ENCODE peak calls at places on chromosomes 16 and 17, in ten cellular contexts. T is heart right ventricle, U is Panc1, V is OCI-LY7, R is mucosa of descending colon, C is mesendoderm, F is sigmoid colon, W is neural progenitor cell, X is hepatocyte, J is right cardiac atrium. Q is an unnamed sample. For H3K4me1, the result is how much of the 10 kb centered on the place peaks cover.

GRCh38 chr16:75087040-75087979 is 29.3 kb downstream of the LDHD start:
- DNase-seq in C (no peak), W (no peak), T (peak), X (peak), V (no peak), R (peak), U (no peak), J (peak), F (peak), Q (peak)

GRCh38 chr17:19727466-19728113 is 11.2 kb upstream of the SLC47A2 start:
- DNase-seq in W (no peak), T (no peak), U (no peak), V (no peak), R (peak), C (no peak), J (peak), X (peak), F (peak), Q (peak)

GRCh38 chr17:57090560-57091185 is 5.6 kb downstream of the AKAP1 start:
- DNase-seq in W (no peak), U (no peak), T (no peak), X (no peak), V (no peak), F (no peak), J (no peak), C (no peak), R (no peak), Q (no peak)

GRCh38 chr16:88941051-88941932 is 35.7 kb downstream of the CBFA2T3 start:
- DNase-seq in J (peak), V (peak), X (peak), F (no peak), T (peak), U (no peak), R (peak), C (no peak), W (peak), Q (peak)

GRCh38 chr16:89491238-89491869 is 993 bp upstream of the ANKRD11 start:
- DNase-seq in W (peak), C (peak), F (no peak), J (peak), T (no peak), X (no peak), V (peak), R (no peak), U (no peak), Q (no peak)

GRCh38 chr17:50299776-50300175 is 25.5 kb downstream of the TMEM92 start:
- DNase-seq in W (no peak), R (no peak), U (no peak), V (no peak), J (no peak), X (no peak), T (no peak), F (no peak), C (no peak), Q (no peak)

GRCh38 chr17:41624208-41625101 is at the start of gene KRT17:
- DNase-seq in U (no peak), X (peak), R (peak), C (peak), F (peak), T (no peak), W (no peak), V (no peak), J (no peak), Q (no peak)

GRCh38 chr16:80719573-80719972 is 84.8 kb downstream of the CDYL2 start:
- DNase-seq in X (no peak), W (no peak), J (no peak), T (no peak), U (no peak), C (no peak), R (no peak), V (peak), F (no peak), Q (no peak)

GRCh38 chr16:13036600-13036999 is 135.2 kb downstream of the SHISA9 start:
- DNase-seq in V (peak), X (peak), W (peak), C (peak), J (peak), F (no peak), T (peak), U (no peak), R (no peak), Q (peak)
- H3K4me1 ChIP-seq in V (under half), X (under half), W (under half), C (under half), J (under half), F (under half), T (under half), U (under half), R (under half), Q (under half)

DNA sequence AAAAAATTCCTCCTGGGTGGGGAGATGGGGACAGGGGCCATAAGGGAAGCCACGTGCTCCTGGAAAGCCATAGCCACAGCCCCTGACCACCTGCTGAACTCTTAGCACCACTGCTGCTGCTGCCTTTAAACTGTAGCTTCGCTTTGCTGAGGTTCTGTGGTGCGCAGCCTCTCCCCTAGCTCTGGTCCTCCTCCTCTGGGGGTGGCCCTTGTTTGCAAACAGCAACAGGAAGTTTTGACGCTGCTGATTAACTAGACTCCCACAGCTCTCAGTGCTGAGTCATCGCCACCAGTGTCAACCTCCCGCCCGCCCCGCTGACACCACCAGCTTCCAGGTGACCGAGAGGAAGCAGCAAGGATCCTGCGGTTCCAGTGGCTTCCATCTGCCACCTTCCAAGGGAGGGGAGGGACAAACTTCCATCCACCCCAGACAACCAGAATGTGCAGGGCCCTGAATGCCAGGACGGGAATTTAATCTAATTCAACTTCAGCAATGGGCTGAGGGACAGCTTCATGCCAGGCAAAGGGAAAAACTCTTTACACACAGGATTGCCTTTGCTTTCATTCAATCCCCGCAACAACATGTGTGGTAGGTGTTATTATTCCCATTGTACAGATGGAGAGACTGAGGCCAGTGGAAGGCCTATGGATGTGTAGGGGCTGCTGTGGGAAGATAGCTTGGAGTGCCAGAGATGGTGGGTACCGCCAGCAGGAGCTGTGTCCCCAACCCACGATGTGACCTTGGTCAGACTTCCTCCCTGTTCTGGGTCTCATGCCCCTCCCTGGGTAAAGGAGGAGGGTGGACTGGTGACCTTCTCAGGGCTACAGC is 8.1 kb upstream of the KIFC3 start:
- DNase-seq in R (peak), V (no peak), C (peak), F (peak), W (peak), U (peak), J (peak), T (peak), X (peak), Q (peak)
- H3K4me1 ChIP-seq in R (under half), V (under half), C (under half), F (under half), W (under half), U (under half), J (under half), T (under half), X (under half), Q (under half)

GRCh38 chr16:14566599-14566998 is 63.5 kb downstream of the PARN start:
- DNase-seq in C (no peak), U (no peak), W (no peak), T (no peak), V (no peak), J (no peak), R (no peak), F (no peak), X (no peak), Q (no peak)
- H3K4me1 ChIP-seq in C (under half), U (under half), W (under half), T (under half), V (under half), J (under half), R (half or more), F (under half), X (under half), Q (under half)

DNA sequence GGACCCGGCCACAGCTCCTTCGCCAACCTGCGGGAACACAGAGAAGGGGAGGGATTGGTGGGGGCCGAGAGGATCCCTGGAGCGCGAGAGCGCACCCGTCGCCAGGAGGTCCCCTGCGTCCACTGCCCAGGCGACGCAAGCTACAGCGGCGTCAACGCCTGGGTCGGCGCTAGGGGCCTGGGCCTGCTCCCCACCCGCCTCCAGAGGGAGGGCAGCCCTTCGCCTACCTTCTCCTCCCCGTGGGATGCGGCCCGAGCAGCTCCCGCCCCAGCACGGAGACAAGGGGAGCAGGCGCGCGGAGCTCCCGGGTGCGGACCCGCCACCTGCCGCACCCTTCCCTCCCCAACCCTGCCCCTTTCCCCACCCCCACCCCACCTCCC is 118.9 kb upstream of the SMURF2 start:
- DNase-seq in W (peak), J (no peak), U (no peak), X (no peak), F (no peak), C (peak), V (no peak), R (peak), T (no peak), Q (no peak)
- H3K4me1 ChIP-seq in W (under half), J (under half), U (under half), X (under half), F (half or more), C (under half), V (under half), R (under half), T (under half), Q (half or more)

GRCh38 chr17:48445248-48445620 is 15.2 kb upstream of the SKAP1 start:
- DNase-seq in U (no peak), C (no peak), V (no peak), J (no peak), R (no peak), X (no peak), T (no peak), W (no peak), F (no peak), Q (no peak)
- H3K4me1 ChIP-seq in U (under half), C (under half), V (half or more), J (under half), R (under half), X (under half), T (under half), W (under half), F (under half), Q (under half)

DNA sequence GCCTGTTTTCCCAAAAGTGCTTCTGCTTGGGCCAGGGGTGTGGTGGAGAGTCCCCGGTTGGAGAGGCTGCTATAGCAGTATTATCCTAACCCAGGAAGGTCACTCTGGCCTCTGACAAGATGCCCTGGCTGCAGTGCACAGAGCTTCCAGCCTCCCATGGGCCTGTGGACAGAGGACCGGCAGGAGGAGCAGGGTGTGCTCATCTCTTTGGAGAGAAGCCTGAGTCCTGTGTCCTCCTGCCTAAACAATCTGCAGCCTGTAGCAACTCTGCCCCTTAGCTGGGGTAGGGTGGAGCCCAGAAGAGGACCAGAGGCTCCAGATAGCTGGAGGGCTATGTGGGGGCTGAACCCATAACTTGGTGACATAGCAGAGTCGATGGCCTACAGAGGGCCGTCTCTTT is 78.0 kb downstream of the MPRIP start:
- DNase-seq in C (no peak), R (no peak), W (no peak), F (no peak), T (no peak), U (no peak), X (no peak), J (peak), V (no peak), Q (no peak)
- H3K4me1 ChIP-seq in C (under half), R (under half), W (under half), F (under half), T (half or more), U (under half), X (under half), J (under half), V (under half), Q (half or more)

DNA sequence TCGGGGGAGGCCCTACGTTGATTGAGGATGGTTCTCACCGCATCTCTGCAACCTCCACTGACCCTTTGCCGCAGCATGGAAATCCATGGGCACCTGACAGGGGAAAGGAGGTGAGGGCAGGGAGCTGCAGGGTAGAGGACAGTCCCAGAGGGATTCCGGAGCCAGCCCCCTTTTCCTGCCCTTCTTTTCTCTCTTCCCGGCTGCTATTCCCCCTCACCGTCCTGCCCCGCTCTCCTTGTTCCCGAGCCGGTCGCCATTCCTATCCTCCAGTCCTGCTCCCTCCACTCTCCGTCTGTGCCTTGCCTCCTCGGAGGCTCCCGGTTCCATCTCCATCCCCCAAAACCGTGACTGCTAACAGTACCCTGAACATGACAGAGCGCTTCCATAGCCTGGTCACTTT is 4.8 kb downstream of the SPATA32 start:
- DNase-seq in R (no peak), F (no peak), T (no peak), J (no peak), U (no peak), X (no peak), C (no peak), W (no peak), V (no peak), Q (no peak)
- H3K4me1 ChIP-seq in R (under half), F (under half), T (under half), J (under half), U (under half), X (under half), C (under half), W (under half), V (under half), Q (under half)

Q was measured in left ventricle myocardium inferior.